ENCODE peak calls at places on chromosomes 6 and 20, in four cellular contexts. One of them, this sample, is unnamed.

GRCh38 chr20:51767018-51767866 is 948 bp downstream of the ATP9A start:
- DNase-seq in K562: peak
- DNase-seq in A549: peak
- DNase-seq in HepG2: peak
- DNase-seq in this sample: no peak

GRCh38 chr6:112416885-112417284 is 69.8 kb downstream of the RFPL4B start:
- DNase-seq in K562: no peak
- DNase-seq in A549: no peak
- DNase-seq in HepG2: no peak
- DNase-seq in this sample: no peak

GRCh38 chr20:22691369-22692118 is 107.2 kb upstream of the FOXA2 start:
- DNase-seq in K562: peak
- DNase-seq in A549: peak
- DNase-seq in HepG2: peak
- DNase-seq in this sample: peak

GRCh38 chr20:46253391-46253790 is 54.9 kb downstream of the CDH22 start:
- DNase-seq in K562: no peak
- DNase-seq in A549: peak
- DNase-seq in HepG2: peak
- DNase-seq in this sample: peak

GRCh38 chr6:107118976-107119375 is 3.7 kb upstream of the BEND3 start:
- DNase-seq in K562: no peak
- DNase-seq in A549: no peak
- DNase-seq in HepG2: no peak
- DNase-seq in this sample: peak

GRCh38 chr6:1640476-1640875 is 30.8 kb downstream of the FOXC1 start:
- DNase-seq in K562: no peak
- DNase-seq in A549: no peak
- DNase-seq in HepG2: no peak
- DNase-seq in this sample: no peak

GRCh38 chr20:63831696-63832686 is 927 bp upstream of the ZBTB46 start:
- DNase-seq in K562: peak
- DNase-seq in A549: no peak
- DNase-seq in HepG2: peak
- DNase-seq in this sample: peak

GRCh38 chr20:57450419-57450818 is 59.2 kb downstream of the RBM38 start:
- DNase-seq in K562: peak
- DNase-seq in A549: no peak
- DNase-seq in HepG2: no peak
- DNase-seq in this sample: peak

GRCh38 chr6:28807682-28808280 is 116.0 kb downstream of the TRIM27 start:
- DNase-seq in K562: peak
- DNase-seq in A549: no peak
- DNase-seq in HepG2: peak
- DNase-seq in this sample: peak

GRCh38 chr20:25136643-25137559 is 55.0 kb upstream of the VSX1 start:
- DNase-seq in K562: no peak
- DNase-seq in A549: peak
- DNase-seq in HepG2: no peak
- DNase-seq in this sample: no peak

GRCh38 chr20:16488086-16488485 is 85.2 kb downstream of the KIF16B start:
- DNase-seq in K562: no peak
- DNase-seq in A549: no peak
- DNase-seq in HepG2: no peak
- DNase-seq in this sample: no peak

GRCh38 chr6:170089937-170090335 is 200.9 kb downstream of the DLL1 start:
- DNase-seq in K562: no peak
- DNase-seq in A549: no peak
- DNase-seq in HepG2: no peak
- DNase-seq in this sample: no peak

GRCh38 chr6:50952092-50952932 is 133.6 kb downstream of the TFAP2B start:
- DNase-seq in K562: no peak
- DNase-seq in A549: no peak
- DNase-seq in HepG2: no peak
- DNase-seq in this sample: peak

GRCh38 chr6:434051-434705 is 42.6 kb downstream of the IRF4 start:
- DNase-seq in K562: no peak
- DNase-seq in A549: no peak
- DNase-seq in HepG2: no peak
- DNase-seq in this sample: no peak
- TF ChIP-seq MAX in K562: no peak
- TF ChIP-seq MAX in A549: no peak
- TF ChIP-seq MAX in HepG2: no peak
- TF ChIP-seq MAX in this sample: no peak

GRCh38 chr6:96620851-96621250 is 57.9 kb downstream of the FHL5 start:
- DNase-seq in K562: no peak
- DNase-seq in A549: no peak
- DNase-seq in HepG2: no peak
- DNase-seq in this sample: no peak

GRCh38 chr6:96621983-96622382 is 59.1 kb downstream of the FHL5 start:
- DNase-seq in K562: no peak
- DNase-seq in A549: no peak
- DNase-seq in HepG2: no peak
- DNase-seq in this sample: no peak

GRCh38 chr6:96624957-96625356 is 62.0 kb downstream of the FHL5 start:
- DNase-seq in K562: no peak
- DNase-seq in A549: no peak
- DNase-seq in HepG2: no peak
- DNase-seq in this sample: peak

GRCh38 chr6:96631248-96631647 is 68.3 kb downstream of the FHL5 start:
- DNase-seq in K562: peak
- DNase-seq in A549: no peak
- DNase-seq in HepG2: no peak
- DNase-seq in this sample: no peak

DNA sequence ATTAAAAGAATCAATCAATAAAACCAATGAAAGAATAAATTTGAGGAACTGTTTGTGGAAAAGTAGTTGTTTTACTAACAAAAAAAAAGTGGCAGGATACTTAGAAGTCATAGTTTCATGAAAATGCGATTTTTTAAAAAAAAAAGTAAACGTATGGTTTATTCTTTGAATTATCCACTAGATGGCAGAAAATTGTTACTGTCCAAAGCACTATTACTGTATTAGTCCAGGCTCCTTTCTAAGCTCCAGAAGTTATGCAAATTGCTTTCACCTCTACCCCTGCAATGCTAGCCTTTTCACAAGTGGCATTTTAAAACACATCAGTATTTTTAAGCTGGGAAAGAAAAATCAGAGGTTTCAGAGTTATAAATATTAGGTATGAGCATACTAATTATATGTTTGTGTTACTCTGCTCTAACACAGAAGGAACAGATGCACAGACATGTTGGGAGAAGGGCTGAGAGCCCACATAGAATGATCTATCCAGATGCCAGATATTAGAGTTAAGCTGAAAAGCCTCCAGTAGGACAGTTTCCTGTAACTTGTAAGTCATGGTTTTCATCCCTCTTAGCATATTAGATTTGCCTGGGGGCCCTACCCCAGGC is 63.9 kb downstream of the FHL5 start:
- DNase-seq in K562: peak
- DNase-seq in A549: peak
- DNase-seq in HepG2: peak
- DNase-seq in this sample: peak
- TF ChIP-seq MYC in K562: no peak
- TF ChIP-seq MYC in A549: no peak
- TF ChIP-seq MYC in HepG2: no peak
- TF ChIP-seq MYC in this sample: no peak

DNA sequence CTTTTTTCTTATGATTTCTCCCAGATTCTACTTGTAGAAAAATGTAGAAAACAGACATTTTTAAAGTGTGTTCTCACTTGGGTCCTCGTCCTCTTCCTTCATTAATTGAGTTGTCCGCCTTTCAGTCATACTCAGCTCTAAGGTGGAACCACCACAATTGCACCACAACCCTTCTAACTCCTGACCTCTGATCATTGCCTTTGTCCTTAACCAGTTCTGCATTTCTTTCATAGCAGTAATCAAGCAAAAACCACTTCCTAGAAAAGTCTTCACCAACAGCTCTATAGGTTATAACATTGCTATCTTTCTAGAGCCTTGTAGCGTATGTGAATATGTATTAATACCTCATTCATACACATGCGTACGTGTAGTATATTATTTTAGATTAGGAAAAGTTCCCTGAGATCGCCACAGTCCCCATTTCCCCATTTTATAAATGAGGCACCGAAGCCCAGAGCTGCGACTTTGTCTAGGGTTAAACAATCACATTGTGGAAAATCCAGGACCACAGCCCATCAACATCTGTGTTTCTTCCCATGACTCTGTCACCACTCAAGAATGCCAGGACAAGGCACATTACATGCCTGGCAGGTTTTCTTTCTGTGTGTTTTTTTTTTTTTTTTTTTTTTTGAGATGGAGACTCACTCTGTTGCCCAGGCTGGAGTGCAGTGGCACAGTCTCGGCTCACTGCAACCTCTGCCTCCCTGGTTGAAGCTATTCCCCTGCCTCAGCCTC is 175.5 kb downstream of the BTBD3 start:
- DNase-seq in K562: no peak
- DNase-seq in A549: no peak
- DNase-seq in HepG2: no peak
- DNase-seq in this sample: peak
- TF ChIP-seq POLR2A in K562: no peak
- TF ChIP-seq POLR2A in A549: no peak
- TF ChIP-seq POLR2A in HepG2: no peak
- TF ChIP-seq POLR2A in this sample: no peak

GRCh38 chr20:36836591-36837329 is 39.2 kb upstream of the TLDC2 start:
- DNase-seq in K562: peak
- DNase-seq in A549: peak
- DNase-seq in HepG2: peak
- DNase-seq in this sample: peak
- TF ChIP-seq MAX in K562: no peak
- TF ChIP-seq MAX in A549: no peak
- TF ChIP-seq MAX in HepG2: peak
- TF ChIP-seq MAX in this sample: peak